ENCODE peak calls at places on chromosomes 11 and 22, in four cellular contexts. C is thoracic aorta, K is colonic mucosa, M is PC-9. A is an unnamed sample.
A peak's percentile ranks its signal among the peaks of the same experiment; 100 is the strongest.

GRCh38 chr22:50485221-50486131 is 1.2 kb upstream of the MIOX start:
- DNase-seq in M (peak; percentile 77), C (no peak), K (no peak), A (no peak)

GRCh38 chr11:120121336-120121735 is 16.6 kb downstream of the TRIM29 start:
- DNase-seq in K (no peak), C (no peak), M (peak; percentile 80), A (no peak)

GRCh38 chr11:46523290-46523689 is 70.5 kb downstream of the AMBRA1 start:
- DNase-seq in K (no peak), M (no peak), C (no peak), A (no peak)

GRCh38 chr11:11931461-11932055 is 76.9 kb downstream of the DKK3 start:
- DNase-seq in C (no peak), K (no peak), M (peak; percentile 2), A (peak; percentile 57)

GRCh38 chr11:69382131-69383128 is 88.5 kb downstream of the MYEOV start:
- DNase-seq in M (peak; percentile 88), C (no peak), K (no peak), A (peak; percentile 100)

GRCh38 chr22:43911351-43911750 is 12.3 kb upstream of the PNPLA3 start:
- DNase-seq in C (no peak), M (no peak), K (no peak), A (no peak)

GRCh38 chr11:47539681-47540039 is 13.3 kb downstream of the CELF1 start:
- DNase-seq in C (no peak), K (no peak), M (peak; percentile 6), A (no peak)

GRCh38 chr11:111452146-111452545 is 60.0 kb downstream of the BTG4 start:
- DNase-seq in K (no peak), C (no peak), M (no peak), A (no peak)

DNA sequence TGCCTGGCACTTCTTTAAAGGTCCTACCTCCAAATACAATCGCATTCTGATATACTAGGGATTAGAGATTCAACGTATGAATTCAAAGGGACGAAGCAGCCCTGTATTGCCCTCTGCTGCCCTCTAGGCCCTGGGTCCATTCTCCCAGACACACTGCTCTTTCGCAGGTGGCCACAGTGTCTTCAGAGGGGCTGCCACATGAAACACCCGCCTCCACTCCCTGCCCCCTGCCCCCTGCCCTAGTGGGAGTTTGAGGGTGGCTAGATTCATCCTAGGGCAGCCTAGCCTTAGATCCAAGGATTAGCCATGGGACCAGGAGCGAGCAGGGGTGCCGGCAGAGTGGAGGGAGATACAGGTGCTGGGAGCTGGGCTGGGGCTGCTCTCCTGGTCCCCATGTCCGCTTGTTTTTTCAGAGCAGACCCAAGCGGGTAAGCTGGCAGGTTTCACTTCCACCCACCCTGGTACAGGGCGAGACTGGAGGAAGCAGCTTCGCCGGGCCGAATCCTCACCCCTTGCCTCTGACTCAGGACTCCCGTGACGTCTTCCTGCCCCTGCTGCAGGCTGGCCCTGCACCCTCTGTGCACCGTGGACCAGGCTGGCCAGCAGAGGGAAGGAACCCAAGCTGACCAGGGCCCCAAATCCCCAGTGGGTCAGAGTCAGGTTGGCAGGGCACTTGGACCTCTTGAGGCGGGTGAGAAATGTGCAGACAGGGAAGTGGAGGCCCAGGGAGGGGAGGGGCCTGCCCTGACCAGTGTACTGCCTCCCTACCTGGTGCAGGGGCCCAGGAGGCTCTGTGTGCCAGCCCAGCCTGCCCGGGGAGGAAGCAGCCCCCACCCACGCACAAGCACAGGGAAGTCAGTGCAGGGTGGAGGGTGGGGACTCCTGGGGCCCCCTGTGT is 28.4 kb upstream of the HMOX1 start:
- DNase-seq in M (peak; percentile 37), C (peak; percentile 62), K (peak; percentile 47), A (no peak)
- H3K4me3 ChIP-seq in M (no peak overlapping the region), C (peak overlapping the region; percentile 58), K (no peak overlapping the region), A (no peak overlapping the region)

GRCh38 chr11:3010004-3010403 is 17.9 kb upstream of the NAP1L4 start:
- DNase-seq in C (no peak), K (no peak), M (no peak), A (no peak)
- H3K36me3 ChIP-seq in C (peaks cover 68% of the 10 kb centered on the region), K (peaks cover 7% of the 10 kb centered on the region), M (no peaks in the 10 kb centered on the region), A (peaks cover 88% of the 10 kb centered on the region)

GRCh38 chr11:98007072-98007471 is 1013.7 kb upstream of the CNTN5 start:
- DNase-seq in M (no peak), C (no peak), K (no peak), A (no peak)

GRCh38 chr11:98003606-98004371 is 1017.0 kb upstream of the CNTN5 start:
- DNase-seq in C (no peak), K (no peak), M (no peak), A (no peak)
- H3K4me3 ChIP-seq in C (no peak overlapping the region), K (no peak overlapping the region), M (no peak overlapping the region), A (no peak overlapping the region)

GRCh38 chr11:1003159-1003558 is 33.4 kb downstream of the MUC6 start:
- DNase-seq in M (no peak), C (no peak), K (no peak), A (no peak)
- H3K36me3 ChIP-seq in M (no peaks in the 10 kb centered on the region), C (peaks cover 46% of the 10 kb centered on the region), K (peaks cover 6% of the 10 kb centered on the region), A (peaks cover 3% of the 10 kb centered on the region)